ENCODE peak calls at places on chromosomes 2 and 18, in four cellular contexts. One of them, this sample, is unnamed.

GRCh38 chr2:212777020-212777491 is 238.5 kb upstream of the ERBB4 start:
- DNase-seq in A549: peak; percentile 0
- DNase-seq in uterus: no peak
- DNase-seq in heart left ventricle: no peak
- DNase-seq in this sample: no peak

GRCh38 chr18:79873449-79874110 is 75.8 kb downstream of the KCNG2 start:
- DNase-seq in A549: no peak
- DNase-seq in uterus: peak; percentile 34
- DNase-seq in heart left ventricle: no peak
- DNase-seq in this sample: no peak

GRCh38 chr2:200862532-200863000 is 1.9 kb downstream of the CLK1 start:
- DNase-seq in A549: no peak
- DNase-seq in uterus: no peak
- DNase-seq in heart left ventricle: no peak
- DNase-seq in this sample: peak; percentile 57

GRCh38 chr2:200411831-200412230 is 98.0 kb downstream of the KCTD18 start:
- DNase-seq in A549: no peak
- DNase-seq in uterus: no peak
- DNase-seq in heart left ventricle: no peak
- DNase-seq in this sample: no peak

GRCh38 chr2:219228745-219229374 is 576 bp downstream of the ATG9A start:
- DNase-seq in A549: no peak
- DNase-seq in uterus: no peak
- DNase-seq in heart left ventricle: no peak
- DNase-seq in this sample: no peak

GRCh38 chr2:152244241-152244640 is 68.7 kb upstream of the STAM2 start:
- DNase-seq in A549: no peak
- DNase-seq in uterus: no peak
- DNase-seq in heart left ventricle: no peak
- DNase-seq in this sample: no peak

GRCh38 chr2:8954990-8955389 is 48.5 kb downstream of the MBOAT2 start:
- DNase-seq in A549: no peak
- DNase-seq in uterus: no peak
- DNase-seq in heart left ventricle: no peak
- DNase-seq in this sample: no peak

GRCh38 chr2:134228493-134228903 is 25.4 kb upstream of the MGAT5 start:
- DNase-seq in A549: no peak
- DNase-seq in uterus: no peak
- DNase-seq in heart left ventricle: no peak
- DNase-seq in this sample: no peak

GRCh38 chr2:7108792-7109557 is 191.8 kb downstream of the RNF144A start:
- DNase-seq in A549: no peak
- DNase-seq in uterus: no peak
- DNase-seq in heart left ventricle: no peak
- DNase-seq in this sample: no peak

DNA sequence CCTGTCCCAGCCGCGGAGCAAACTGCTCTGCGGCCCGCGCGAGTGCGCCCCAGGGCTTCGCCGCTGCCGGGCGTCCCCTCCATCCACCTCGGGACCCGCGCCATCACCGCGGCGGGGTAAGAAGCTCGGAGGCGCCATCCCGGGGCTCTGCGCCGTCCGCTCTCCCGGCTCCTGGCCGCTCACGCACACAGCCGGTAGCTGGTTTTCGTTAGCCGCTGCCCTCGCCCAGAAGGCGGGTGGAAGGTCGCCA is 905 bp upstream of the GDF7 start:
- DNase-seq in A549: no peak
- DNase-seq in uterus: no peak
- DNase-seq in heart left ventricle: no peak
- DNase-seq in this sample: peak; percentile 72
- H3K4me3 ChIP-seq in A549: peak overlapping the region; percentile 58
- H3K4me3 ChIP-seq in uterus: peak overlapping the region; percentile 52
- H3K4me3 ChIP-seq in heart left ventricle: peak overlapping the region; percentile 53
- H3K4me3 ChIP-seq in this sample: peak overlapping the region; percentile 84

GRCh38 chr2:195768454-195768853 is 111.4 kb downstream of the SLC39A10 start:
- DNase-seq in A549: no peak
- DNase-seq in uterus: no peak
- DNase-seq in heart left ventricle: no peak
- DNase-seq in this sample: no peak

GRCh38 chr2:195766691-195767090 is 109.7 kb downstream of the SLC39A10 start:
- DNase-seq in A549: no peak
- DNase-seq in uterus: no peak
- DNase-seq in heart left ventricle: no peak
- DNase-seq in this sample: no peak

GRCh38 chr2:195769975-195770374 is 112.9 kb downstream of the SLC39A10 start:
- DNase-seq in A549: no peak
- DNase-seq in uterus: no peak
- DNase-seq in heart left ventricle: no peak
- DNase-seq in this sample: no peak
- H3K4me3 ChIP-seq in A549: no peak overlapping the region
- H3K4me3 ChIP-seq in uterus: no peak overlapping the region
- H3K4me3 ChIP-seq in heart left ventricle: no peak overlapping the region
- H3K4me3 ChIP-seq in this sample: no peak overlapping the region

DNA sequence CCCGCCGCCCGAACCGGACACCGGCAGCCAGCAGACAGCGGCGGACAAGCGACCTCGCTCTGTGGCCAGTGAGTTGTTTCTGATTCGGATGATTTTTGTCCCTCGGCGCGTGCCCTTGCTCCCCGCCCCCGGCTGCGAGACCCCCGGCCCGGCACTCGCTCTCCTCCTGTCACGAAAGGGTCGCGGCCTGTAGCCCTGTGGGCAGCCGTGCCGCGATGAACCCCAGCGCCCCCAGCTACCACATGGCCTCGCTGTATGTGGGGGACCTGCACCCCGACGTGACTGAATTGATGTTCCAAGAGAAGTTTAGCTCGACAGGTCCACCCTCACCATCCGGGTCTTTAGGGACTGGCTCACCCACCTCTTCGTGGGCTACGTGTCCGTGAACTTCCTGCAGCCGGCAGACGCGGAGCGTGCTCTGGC is 1257.5 kb upstream of the ACVR2A start:
- DNase-seq in A549: no peak
- DNase-seq in uterus: no peak
- DNase-seq in heart left ventricle: no peak
- DNase-seq in this sample: no peak
- H3K4me3 ChIP-seq in A549: no peak overlapping the region
- H3K4me3 ChIP-seq in uterus: no peak overlapping the region
- H3K4me3 ChIP-seq in heart left ventricle: no peak overlapping the region
- H3K4me3 ChIP-seq in this sample: no peak overlapping the region

GRCh38 chr2:239142806-239143205 is 258.0 kb downstream of the HDAC4 start:
- DNase-seq in A549: no peak
- DNase-seq in uterus: no peak
- DNase-seq in heart left ventricle: no peak
- DNase-seq in this sample: no peak

GRCh38 chr2:239140346-239141020 is 260.3 kb downstream of the HDAC4 start:
- DNase-seq in A549: no peak
- DNase-seq in uterus: no peak
- DNase-seq in heart left ventricle: no peak
- DNase-seq in this sample: no peak

GRCh38 chr2:239142296-239142695 is 258.5 kb downstream of the HDAC4 start:
- DNase-seq in A549: no peak
- DNase-seq in uterus: no peak
- DNase-seq in heart left ventricle: no peak
- DNase-seq in this sample: no peak

GRCh38 chr2:239139566-239139965 is 261.3 kb downstream of the HDAC4 start:
- DNase-seq in A549: no peak
- DNase-seq in uterus: no peak
- DNase-seq in heart left ventricle: no peak
- DNase-seq in this sample: no peak

DNA sequence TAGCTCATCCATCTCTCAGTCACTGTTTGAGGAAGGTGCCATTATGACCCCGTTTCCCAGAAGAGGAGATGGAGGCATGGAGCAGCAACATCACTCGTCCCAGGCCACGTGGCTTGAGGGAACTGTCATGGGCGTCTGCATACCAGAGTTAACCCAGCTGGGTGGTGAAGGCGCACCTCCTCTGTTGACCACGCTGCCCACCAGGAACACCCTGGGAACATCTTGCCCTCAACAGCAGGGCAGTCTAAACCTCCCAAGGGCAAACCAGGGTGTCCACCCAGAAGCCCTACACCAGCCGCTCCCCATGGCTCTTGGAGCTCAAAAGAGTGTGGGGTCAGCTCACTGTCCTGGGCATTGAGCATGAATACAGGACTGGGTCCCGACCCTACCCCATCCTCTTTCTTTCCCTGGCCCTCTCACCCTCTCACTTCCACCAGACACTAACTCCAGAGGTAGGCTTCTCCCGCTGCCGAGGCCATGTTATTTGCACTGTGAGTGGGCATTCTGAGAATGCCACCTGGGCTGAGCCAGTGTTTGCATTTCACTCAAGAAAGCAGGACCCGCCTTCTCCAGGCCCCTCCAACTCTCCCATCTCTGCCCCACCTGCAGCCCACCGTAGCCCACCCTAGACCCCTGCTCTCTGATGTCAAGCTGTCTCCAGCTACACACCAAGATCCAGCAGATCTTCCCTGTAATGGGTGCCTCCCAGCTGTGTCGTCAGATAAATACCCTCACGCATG is 259.6 kb downstream of the HDAC4 start:
- DNase-seq in A549: no peak
- DNase-seq in uterus: no peak
- DNase-seq in heart left ventricle: no peak
- DNase-seq in this sample: no peak
- H3K4me3 ChIP-seq in A549: no peak overlapping the region
- H3K4me3 ChIP-seq in uterus: no peak overlapping the region
- H3K4me3 ChIP-seq in heart left ventricle: no peak overlapping the region
- H3K4me3 ChIP-seq in this sample: no peak overlapping the region

GRCh38 chr2:237627463-237628321 is at the start of gene LRRFIP1:
- DNase-seq in A549: no peak
- DNase-seq in uterus: peak; percentile 57
- DNase-seq in heart left ventricle: peak; percentile 70
- DNase-seq in this sample: no peak
- H3K4me3 ChIP-seq in A549: peak within 1 kb of the TSS; percentile 72
- H3K4me3 ChIP-seq in uterus: peak within 1 kb of the TSS; percentile 79
- H3K4me3 ChIP-seq in heart left ventricle: peak within 1 kb of the TSS; percentile 73
- H3K4me3 ChIP-seq in this sample: peak within 1 kb of the TSS; percentile 88

GRCh38 chr2:74148457-74149248 is 941 bp upstream of the BOLA3 start:
- DNase-seq in A549: no peak
- DNase-seq in uterus: no peak
- DNase-seq in heart left ventricle: no peak
- DNase-seq in this sample: no peak
- H3K4me3 ChIP-seq in A549: peak overlapping the region; percentile 82
- H3K4me3 ChIP-seq in uterus: peak overlapping the region; percentile 82
- H3K4me3 ChIP-seq in heart left ventricle: peak overlapping the region; percentile 90
- H3K4me3 ChIP-seq in this sample: peak overlapping the region; percentile 77

GRCh38 chr18:9742588-9743131 is 34.6 kb downstream of the RAB31 start:
- DNase-seq in A549: no peak
- DNase-seq in uterus: no peak
- DNase-seq in heart left ventricle: no peak
- DNase-seq in this sample: no peak

GRCh38 chr18:9740076-9740475 is 32.0 kb downstream of the RAB31 start:
- DNase-seq in A549: no peak
- DNase-seq in uterus: no peak
- DNase-seq in heart left ventricle: no peak
- DNase-seq in this sample: no peak

GRCh38 chr18:9741461-9741820 is 33.3 kb downstream of the RAB31 start:
- DNase-seq in A549: no peak
- DNase-seq in uterus: no peak
- DNase-seq in heart left ventricle: no peak
- DNase-seq in this sample: no peak

GRCh38 chr18:9741821-9742541 is 33.9 kb downstream of the RAB31 start:
- DNase-seq in A549: no peak
- DNase-seq in uterus: no peak
- DNase-seq in heart left ventricle: peak; percentile 48
- DNase-seq in this sample: peak; percentile 71

DNA sequence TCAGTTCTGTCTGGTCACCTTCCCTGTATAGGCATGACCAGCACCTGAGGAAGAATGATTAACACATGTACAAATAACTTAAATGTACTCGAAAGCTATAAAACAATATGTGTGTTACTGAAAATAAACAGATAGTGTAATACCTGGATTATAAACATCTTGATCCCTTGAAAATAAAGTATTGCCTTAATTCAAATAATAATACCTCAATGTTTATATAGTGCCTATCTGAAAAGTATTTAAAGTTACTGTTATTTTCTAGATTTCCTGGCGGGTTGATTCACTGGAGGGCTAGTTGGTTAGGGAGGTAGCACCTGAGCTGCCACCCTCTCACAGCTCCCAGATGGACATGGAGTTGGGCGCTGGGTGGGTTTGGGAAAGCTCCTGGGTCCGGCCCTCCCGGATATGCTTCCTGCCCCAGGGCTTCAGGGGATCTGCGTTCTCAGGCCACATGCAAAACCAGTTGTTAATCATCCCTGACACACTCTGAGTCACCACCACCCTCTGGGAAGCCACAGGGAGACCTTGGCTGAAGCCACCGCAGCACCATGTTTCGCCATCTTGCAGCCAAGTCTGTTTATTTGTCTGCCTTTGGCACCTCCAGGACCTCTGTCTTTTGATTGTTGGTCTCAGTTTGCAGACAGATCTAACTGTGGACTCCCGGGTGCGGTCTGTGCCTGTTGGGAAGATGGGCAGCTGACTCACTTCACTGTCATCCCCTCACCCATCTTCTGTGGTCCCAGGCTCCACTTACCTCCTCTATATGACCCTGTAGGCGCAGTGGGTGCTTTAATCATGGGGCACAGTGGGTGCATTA is 35.3 kb downstream of the RAB31 start:
- DNase-seq in A549: peak; percentile 73
- DNase-seq in uterus: no peak
- DNase-seq in heart left ventricle: no peak
- DNase-seq in this sample: no peak
- H3K4me3 ChIP-seq in A549: peak overlapping the region; percentile 11
- H3K4me3 ChIP-seq in uterus: no peak overlapping the region
- H3K4me3 ChIP-seq in heart left ventricle: peak overlapping the region; percentile 1
- H3K4me3 ChIP-seq in this sample: no peak overlapping the region

This sample was measured in tibial artery.